ENCODE peak calls at places on chromosomes 7 and 10, in ten cellular contexts. C is GOT3; A is stimulated activated CD4-positive, alpha-beta T cell treated with anti-CD3 and anti-CD28 coated beads, Interleukin-12 subunit alpha, Interleukin-12 subunit beta, amount 100 ng/mL, for 4 hours; G is AML-193; B is NCI-H460; V is kidney; F is stimulated activated CD8-positive, alpha-beta memory T cell treated with anti-CD3 and anti-CD28 coated beads, Interleukin-12 subunit alpha, Interleukin-12 subunit beta, amount 100 ng/mL, for 4 hours; M is naive thymus-derived CD8-positive, alpha-beta T cell; D is stimulated activated effector memory CD8-positive, alpha-beta T cell treated with anti-CD3 and anti-CD28 coated beads, Interleukin-12 subunit alpha, Interleukin-12 subunit beta, amount 100 ng/mL, for 72 hours; E is substantia nigra. Y is an unnamed sample.

GRCh38 chr7:157620616-157621015 is 283.8 kb downstream of the DNAJB6 start:
- DNase-seq in C (no peak), A (no peak), G (no peak), B (no peak), V (peak; percentile 64), F (no peak), M (no peak), D (no peak), E (no peak), Y (no peak)

GRCh38 chr10:126042906-126043305 is 146.5 kb downstream of the FANK1 start:
- DNase-seq in C (no peak), A (no peak), G (no peak), B (no peak), V (peak; percentile 75), F (no peak), M (no peak), D (no peak), E (no peak), Y (no peak)

GRCh38 chr10:75018873-75019272 is 92.6 kb upstream of the SAMD8 start:
- DNase-seq in C (no peak), A (no peak), G (no peak), B (no peak), V (no peak), F (no peak), M (no peak), D (no peak), E (no peak), Y (no peak)

GRCh38 chr10:62459072-62459471 is 84.9 kb downstream of the ZNF365 start:
- DNase-seq in C (no peak), A (no peak), G (no peak), B (no peak), V (no peak), F (no peak), M (no peak), D (no peak), E (no peak), Y (no peak)

GRCh38 chr10:48306870-48307531 is 524 bp downstream of the MAPK8 start:
- DNase-seq in C (no peak), A (peak; percentile 59), G (peak; percentile 26), B (peak; percentile 7), V (peak; percentile 88), F (peak; percentile 62), M (no peak), D (no peak), E (peak; percentile 62), Y (peak; percentile 60)

GRCh38 chr10:95430231-95430951 is 130.8 kb downstream of the SORBS1 start:
- DNase-seq in C (no peak), A (peak; percentile 8), G (peak; percentile 54), B (peak; percentile 56), V (no peak), F (no peak), M (peak; percentile 38), D (peak; percentile 8), E (no peak), Y (peak; percentile 27)

GRCh38 chr7:98998821-98999725 is 120.7 kb downstream of the TRRAP start:
- DNase-seq in C (no peak), A (no peak), G (no peak), B (no peak), V (no peak), F (no peak), M (no peak), D (no peak), E (no peak), Y (no peak)

GRCh38 chr10:31650010-31650409 is 278.6 kb downstream of the ARHGAP12 start:
- DNase-seq in C (peak; percentile 60), A (no peak), G (no peak), B (no peak), V (peak; percentile 84), F (no peak), M (no peak), D (no peak), E (no peak), Y (no peak)

GRCh38 chr7:38585551-38585950 is 45.6 kb downstream of the AMPH start:
- DNase-seq in C (no peak), A (no peak), G (no peak), B (no peak), V (no peak), F (no peak), M (no peak), D (no peak), E (no peak), Y (no peak)

GRCh38 chr10:15043674-15044073 is at the start of gene OLAH:
- DNase-seq in C (no peak), A (no peak), G (no peak), B (no peak), V (no peak), F (no peak), M (no peak), D (no peak), E (no peak), Y (no peak)

GRCh38 chr10:79286318-79286951 is 60.8 kb upstream of the PPIF start:
- DNase-seq in C (no peak), A (peak; percentile 71), G (peak; percentile 95), B (no peak), V (peak; percentile 90), F (peak; percentile 82), M (peak; percentile 67), D (peak; percentile 65), E (peak; percentile 27), Y (peak; percentile 83)

GRCh38 chr7:142796001-142796500 is 25.3 kb downstream of the PRSS2 start:
- DNase-seq in C (no peak), A (no peak), G (no peak), B (no peak), V (no peak), F (no peak), M (no peak), D (no peak), E (no peak), Y (no peak)

GRCh38 chr10:92747600-92747999 is 57.8 kb downstream of the HHEX start:
- DNase-seq in C (no peak), A (no peak), G (no peak), B (no peak), V (no peak), F (peak; percentile 13), M (peak; percentile 8), D (no peak), E (no peak), Y (no peak)

GRCh38 chr7:104928721-104929400 is 85.1 kb upstream of the KMT2E start:
- DNase-seq in C (no peak), A (no peak), G (no peak), B (no peak), V (no peak), F (no peak), M (no peak), D (no peak), E (no peak), Y (no peak)

GRCh38 chr10:113221756-113222168 is 271.7 kb downstream of the TCF7L2 start:
- DNase-seq in C (no peak), A (no peak), G (no peak), B (no peak), V (no peak), F (no peak), M (no peak), D (no peak), E (no peak), Y (no peak)

GRCh38 chr7:78762625-78763024 is 690.8 kb downstream of the MAGI2 start:
- DNase-seq in C (no peak), A (no peak), G (no peak), B (no peak), V (no peak), F (no peak), M (no peak), D (no peak), E (no peak), Y (no peak)

GRCh38 chr10:124301736-124302135 is 117.0 kb downstream of the OAT start:
- DNase-seq in C (no peak), A (no peak), G (no peak), B (no peak), V (no peak), F (no peak), M (no peak), D (no peak), E (no peak), Y (no peak)

GRCh38 chr10:124728830-124729661 is 15.1 kb downstream of the FAM53B start:
- DNase-seq in C (no peak), A (no peak), G (peak; percentile 43), B (no peak), V (peak; percentile 48), F (no peak), M (no peak), D (no peak), E (no peak), Y (no peak)

GRCh38 chr7:13920053-13920697 is 69.3 kb downstream of the ETV1 start:
- DNase-seq in C (peak; percentile 38), A (no peak), G (no peak), B (peak; percentile 99), V (no peak), F (no peak), M (no peak), D (no peak), E (no peak), Y (no peak)

GRCh38 chr10:14695833-14696232 is 78.9 kb downstream of the FAM107B start:
- DNase-seq in C (no peak), A (no peak), G (no peak), B (no peak), V (no peak), F (no peak), M (no peak), D (no peak), E (no peak), Y (no peak)

GRCh38 chr7:25967278-25968204 is 184.5 kb upstream of the NFE2L3 start:
- DNase-seq in C (no peak), A (no peak), G (no peak), B (no peak), V (no peak), F (no peak), M (no peak), D (no peak), E (no peak), Y (no peak)

GRCh38 chr7:11297226-11297625 is 323.6 kb downstream of the PHF14 start:
- DNase-seq in C (no peak), A (no peak), G (no peak), B (no peak), V (no peak), F (no peak), M (no peak), D (no peak), E (no peak), Y (no peak)

GRCh38 chr10:124741922-124742417 is 2.2 kb downstream of the FAM53B start:
- DNase-seq in C (no peak), A (no peak), G (peak; percentile 17), B (no peak), V (peak; percentile 39), F (no peak), M (no peak), D (no peak), E (no peak), Y (no peak)

GRCh38 chr7:2040893-2041270 is 191.9 kb downstream of the MAD1L1 start:
- DNase-seq in C (no peak), A (no peak), G (no peak), B (no peak), V (peak; percentile 54), F (no peak), M (peak; percentile 45), D (no peak), E (no peak), Y (no peak)

GRCh38 chr7:158345731-158346130 is 241.9 kb downstream of the PTPRN2 start:
- DNase-seq in C (no peak), A (no peak), G (no peak), B (no peak), V (peak; percentile 18), F (no peak), M (no peak), D (no peak), E (no peak), Y (no peak)

GRCh38 chr10:90443342-90443741 is 414.5 kb downstream of the HTR7 start:
- DNase-seq in C (no peak), A (no peak), G (no peak), B (no peak), V (no peak), F (no peak), M (no peak), D (no peak), E (no peak), Y (no peak)

GRCh38 chr10:119496282-119496681 is 46.2 kb downstream of the RGS10 start:
- DNase-seq in C (no peak), A (no peak), G (no peak), B (no peak), V (peak; percentile 24), F (no peak), M (no peak), D (no peak), E (no peak), Y (peak; percentile 82)

GRCh38 chr10:97333601-97334369 is 744 bp downstream of the FRAT2 start:
- DNase-seq in C (no peak), A (no peak), G (peak; percentile 63), B (no peak), V (peak; percentile 86), F (peak; percentile 15), M (no peak), D (peak; percentile 16), E (peak; percentile 12), Y (peak; percentile 51)